ENCODE peak calls at places on chromosomes 12 and 14, in four cellular contexts. Q is HepG2, M is H1, I is K562. Z is an unnamed sample.

GRCh38 chr12:4432878-4433820 is 12.5 kb downstream of the FGF6 start:
- DNase-seq in Q (no peak), I (no peak), M (no peak), Z (no peak)

GRCh38 chr12:79687711-79688270 is 3.0 kb downstream of the PAWR start:
- DNase-seq in Q (no peak), I (no peak), M (no peak), Z (no peak)

GRCh38 chr14:49766839-49767238 is 1.1 kb upstream of the KLHDC2 start:
- DNase-seq in M (no peak), I (no peak), Q (no peak), Z (no peak)

GRCh38 chr12:93107943-93108342 is 178.8 kb upstream of the EEA1 start:
- DNase-seq in M (no peak), I (no peak), Q (no peak), Z (no peak)

GRCh38 chr12:66441905-66442559 is 139.7 kb downstream of the HELB start:
- DNase-seq in Q (no peak), I (no peak), M (no peak), Z (no peak)

GRCh38 chr14:90349729-90350128 is 18.0 kb upstream of the NRDE2 start:
- DNase-seq in M (no peak), Q (no peak), I (no peak), Z (no peak)

GRCh38 chr14:76876076-76876475 is 49.9 kb downstream of the LRRC74A start:
- DNase-seq in Q (peak), I (peak), M (peak), Z (peak)

GRCh38 chr14:36451346-36452065 is 68.5 kb downstream of the NKX2-1 start:
- DNase-seq in I (no peak), M (no peak), Q (no peak), Z (no peak)

GRCh38 chr14:23112359-23113178 is 6.5 kb downstream of the CEBPE start:
- DNase-seq in Q (no peak), M (no peak), I (peak), Z (no peak)

GRCh38 chr12:31300341-31300740 is 25.6 kb downstream of the SINHCAF start:
- DNase-seq in Q (no peak), M (no peak), I (no peak), Z (no peak)

DNA sequence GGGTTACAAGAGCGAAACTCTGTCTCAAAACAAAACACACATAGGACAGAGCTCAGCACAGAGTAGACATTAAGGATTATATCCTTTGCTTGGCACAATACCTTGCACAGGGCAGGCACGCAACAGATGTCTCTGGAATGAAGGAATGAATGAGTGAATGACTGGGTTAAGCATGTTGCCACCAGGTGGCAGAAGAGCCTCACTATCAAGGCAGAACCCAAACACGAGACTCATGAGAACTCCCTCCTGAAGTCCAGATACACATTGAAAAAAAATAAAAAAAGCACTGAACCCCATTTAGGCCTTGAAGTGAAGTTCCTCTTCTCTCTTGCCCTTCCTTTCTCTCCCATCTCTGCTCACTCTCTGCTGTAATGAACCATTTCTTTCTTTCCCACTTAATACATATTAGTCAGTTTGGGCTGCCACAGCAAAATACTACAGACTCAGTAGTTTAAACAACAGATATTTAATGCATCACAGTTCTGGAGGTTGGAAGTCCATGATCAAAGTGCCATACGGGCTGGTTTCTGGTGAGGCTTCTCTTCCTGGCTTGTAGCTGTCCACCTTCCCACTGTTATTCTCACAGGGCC is 26.6 kb upstream of the LTA4H start:
- DNase-seq in M (peak), I (peak), Q (peak), Z (peak)
- TF ChIP-seq JUN in M (no peak), I (no peak), Q (no peak), Z (no peak)

GRCh38 chr12:46579474-46579873 is 206.9 kb upstream of the SLC38A2 start:
- DNase-seq in M (no peak), Q (peak), I (no peak), Z (no peak)
- TF ChIP-seq ATF2 in M (no peak), Q (no peak), I (no peak), Z (no peak)

GRCh38 chr14:61476105-61476736 is 154.8 kb downstream of the PRKCH start:
- DNase-seq in Q (no peak), I (no peak), M (no peak), Z (no peak)
- TF ChIP-seq JUN in Q (no peak), I (no peak), M (no peak), Z (no peak)

DNA sequence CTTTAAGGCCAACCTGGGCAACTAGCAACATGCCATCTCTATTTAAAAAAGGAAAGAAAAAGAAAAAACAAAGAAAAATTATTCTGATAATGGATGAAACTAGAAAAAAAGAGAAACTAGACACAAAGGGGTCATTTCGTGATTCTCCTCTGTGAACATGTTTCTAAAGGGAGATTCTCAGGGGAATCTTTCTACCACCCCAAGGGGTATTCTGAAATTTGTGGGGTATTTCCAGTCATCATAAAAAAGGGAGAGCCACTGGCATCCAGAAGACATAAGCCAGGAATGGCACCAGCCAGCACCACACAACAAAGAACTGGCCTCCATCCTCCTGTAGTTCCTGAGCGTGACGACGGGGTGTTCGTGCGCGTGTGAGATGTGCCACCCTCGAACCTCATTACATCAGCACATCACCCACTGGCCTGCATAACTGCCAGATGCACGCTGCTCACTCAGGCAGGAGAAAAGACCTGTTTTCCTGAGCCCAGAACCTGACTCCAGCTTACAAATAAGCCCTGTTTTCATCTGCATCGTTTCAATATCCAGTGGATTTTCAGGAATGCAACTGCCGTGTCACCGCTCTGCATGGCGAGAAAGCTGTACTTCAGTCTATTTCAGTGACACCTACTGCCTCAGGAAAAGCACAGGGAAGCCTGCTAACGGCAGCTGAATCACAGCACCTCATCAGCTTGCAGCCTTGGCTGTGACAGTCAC is 23.9 kb downstream of the STX2 start:
- DNase-seq in I (no peak), M (no peak), Q (no peak), Z (no peak)
- TF ChIP-seq ATF2 in I (no peak), M (no peak), Q (no peak), Z (no peak)

GRCh38 chr14:99436247-99437180 is 44.1 kb downstream of the SETD3 start:
- DNase-seq in M (no peak), Q (no peak), I (no peak), Z (no peak)
- TF ChIP-seq JUN in M (no peak), Q (no peak), I (no peak), Z (no peak)

GRCh38 chr12:82873951-82874350 is 187.2 kb downstream of the TMTC2 start:
- DNase-seq in I (no peak), M (no peak), Q (no peak), Z (no peak)

GRCh38 chr12:82873309-82873708 is 186.6 kb downstream of the TMTC2 start:
- DNase-seq in Q (no peak), I (no peak), M (no peak), Z (no peak)

GRCh38 chr12:82876075-82876474 is 189.4 kb downstream of the TMTC2 start:
- DNase-seq in M (no peak), Q (no peak), I (no peak), Z (no peak)

GRCh38 chr12:82877963-82878362 is 191.3 kb downstream of the TMTC2 start:
- DNase-seq in I (no peak), Q (no peak), M (no peak), Z (no peak)

DNA sequence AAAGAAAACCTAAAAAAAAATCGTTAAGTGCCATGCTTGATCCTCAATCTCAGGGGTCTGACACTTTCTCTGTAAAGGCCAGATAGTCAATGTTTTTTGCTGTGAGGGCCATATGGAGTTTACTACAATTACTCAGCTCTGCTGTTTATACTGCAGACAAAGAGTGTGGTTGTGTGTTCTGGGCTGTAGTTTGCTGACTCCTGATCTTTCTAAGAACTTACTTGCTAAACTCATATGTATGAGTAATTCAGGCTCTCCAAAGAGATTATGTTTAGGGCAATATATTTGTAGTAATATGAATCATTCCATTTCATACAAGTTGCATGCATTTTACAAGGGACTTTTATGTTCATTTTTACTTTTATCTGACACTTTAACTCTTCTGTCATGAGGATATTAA is 188.2 kb downstream of the TMTC2 start:
- DNase-seq in Q (no peak), I (no peak), M (no peak), Z (no peak)
- TF ChIP-seq ATF2 in Q (no peak), I (no peak), M (no peak), Z (no peak)

GRCh38 chr12:55610598-55610997 is 26.1 kb upstream of the OR10P1 start:
- DNase-seq in M (no peak), Q (no peak), I (no peak), Z (no peak)

GRCh38 chr12:55612646-55613045 is 24.0 kb upstream of the OR10P1 start:
- DNase-seq in Q (no peak), I (no peak), M (no peak), Z (no peak)

GRCh38 chr12:55607821-55608602 is 28.7 kb upstream of the OR10P1 start:
- DNase-seq in M (no peak), I (no peak), Q (no peak), Z (no peak)
- TF ChIP-seq JUN in M (no peak), I (no peak), Q (no peak), Z (no peak)